ENCODE peak calls at places on chromosomes 1 and 21, in four cellular contexts. One of them, this sample, is unnamed.

GRCh38 chr1:161166669-161167548 is 683 bp downstream of the PPOX start:
- DNase-seq in uterus: no peak
- DNase-seq in body of pancreas: peak
- DNase-seq in tibial nerve: no peak
- DNase-seq in this sample: peak

GRCh38 chr1:29698033-29698432 is 461.7 kb downstream of the PTPRU start:
- DNase-seq in uterus: no peak
- DNase-seq in body of pancreas: no peak
- DNase-seq in tibial nerve: no peak
- DNase-seq in this sample: no peak

GRCh38 chr1:41153750-41154274 is 88.3 kb downstream of the SCMH1 start:
- DNase-seq in uterus: no peak
- DNase-seq in body of pancreas: no peak
- DNase-seq in tibial nerve: no peak
- DNase-seq in this sample: no peak

GRCh38 chr1:60227581-60228252 is 154.1 kb upstream of the C1orf87 start:
- DNase-seq in uterus: no peak
- DNase-seq in body of pancreas: no peak
- DNase-seq in tibial nerve: no peak
- DNase-seq in this sample: no peak

GRCh38 chr1:113860891-113861290 is 10.6 kb downstream of the PTPN22 start:
- DNase-seq in uterus: no peak
- DNase-seq in body of pancreas: no peak
- DNase-seq in tibial nerve: no peak
- DNase-seq in this sample: no peak

GRCh38 chr1:28144203-28145135 is 32.0 kb downstream of the PTAFR start:
- DNase-seq in uterus: no peak
- DNase-seq in body of pancreas: no peak
- DNase-seq in tibial nerve: no peak
- DNase-seq in this sample: no peak

GRCh38 chr1:168875819-168876218 is 146.8 kb upstream of the DPT start:
- DNase-seq in uterus: no peak
- DNase-seq in body of pancreas: no peak
- DNase-seq in tibial nerve: no peak
- DNase-seq in this sample: no peak

GRCh38 chr1:3898994-3899775 is 887 bp downstream of the C1orf174 start:
- DNase-seq in uterus: no peak
- DNase-seq in body of pancreas: no peak
- DNase-seq in tibial nerve: no peak
- DNase-seq in this sample: peak

GRCh38 chr1:226737819-226738420 is 1.2 kb downstream of the ITPKB start:
- DNase-seq in uterus: peak
- DNase-seq in body of pancreas: peak
- DNase-seq in tibial nerve: peak
- DNase-seq in this sample: peak

GRCh38 chr1:212967767-212968166 is 17.4 kb downstream of the VASH2 start:
- DNase-seq in uterus: no peak
- DNase-seq in body of pancreas: no peak
- DNase-seq in tibial nerve: no peak
- DNase-seq in this sample: peak

GRCh38 chr1:5619469-5619868 is 372.8 kb downstream of the NPHP4 start:
- DNase-seq in uterus: no peak
- DNase-seq in body of pancreas: no peak
- DNase-seq in tibial nerve: no peak
- DNase-seq in this sample: no peak

GRCh38 chr1:89516055-89516454 is 8.6 kb upstream of the LRRC8B start:
- DNase-seq in uterus: no peak
- DNase-seq in body of pancreas: no peak
- DNase-seq in tibial nerve: no peak
- DNase-seq in this sample: peak

GRCh38 chr1:168373869-168374268 is 93.2 kb downstream of the TBX19 start:
- DNase-seq in uterus: peak
- DNase-seq in body of pancreas: no peak
- DNase-seq in tibial nerve: no peak
- DNase-seq in this sample: no peak

GRCh38 chr1:37989381-37989930 is 366 bp downstream of the SF3A3 start:
- DNase-seq in uterus: no peak
- DNase-seq in body of pancreas: no peak
- DNase-seq in tibial nerve: no peak
- DNase-seq in this sample: peak

GRCh38 chr1:18926315-18927081 is 24.1 kb upstream of the ALDH4A1 start:
- DNase-seq in uterus: peak
- DNase-seq in body of pancreas: no peak
- DNase-seq in tibial nerve: no peak
- DNase-seq in this sample: peak

GRCh38 chr1:178581351-178581951 is 68.5 kb downstream of the TEX35 start:
- DNase-seq in uterus: no peak
- DNase-seq in body of pancreas: no peak
- DNase-seq in tibial nerve: no peak
- DNase-seq in this sample: no peak

GRCh38 chr1:203038891-203039608 is 12.8 kb downstream of the PPFIA4 start:
- DNase-seq in uterus: peak
- DNase-seq in body of pancreas: peak
- DNase-seq in tibial nerve: peak
- DNase-seq in this sample: peak

GRCh38 chr1:231792634-231793033 is 166.0 kb downstream of the DISC1 start:
- DNase-seq in uterus: no peak
- DNase-seq in body of pancreas: no peak
- DNase-seq in tibial nerve: no peak
- DNase-seq in this sample: no peak

GRCh38 chr21:41612674-41613250 is 104.8 kb upstream of the TMPRSS2 start:
- DNase-seq in uterus: peak
- DNase-seq in body of pancreas: peak
- DNase-seq in tibial nerve: peak
- DNase-seq in this sample: peak

GRCh38 chr1:203839081-203839480 is 22.3 kb upstream of the SNRPE start:
- DNase-seq in uterus: no peak
- DNase-seq in body of pancreas: no peak
- DNase-seq in tibial nerve: no peak
- DNase-seq in this sample: no peak

GRCh38 chr1:198056255-198056654 is 100.5 kb upstream of the NEK7 start:
- DNase-seq in uterus: no peak
- DNase-seq in body of pancreas: no peak
- DNase-seq in tibial nerve: no peak
- DNase-seq in this sample: peak

GRCh38 chr1:235504122-235504493 is at the start of gene B3GALNT2:
- DNase-seq in uterus: no peak
- DNase-seq in body of pancreas: no peak
- DNase-seq in tibial nerve: no peak
- DNase-seq in this sample: no peak

GRCh38 chr1:232450626-232451025 is 179.3 kb downstream of the SIPA1L2 start:
- DNase-seq in uterus: no peak
- DNase-seq in body of pancreas: no peak
- DNase-seq in tibial nerve: no peak
- DNase-seq in this sample: no peak

GRCh38 chr21:26140185-26140584 is 30.4 kb downstream of the APP start:
- DNase-seq in uterus: peak
- DNase-seq in body of pancreas: no peak
- DNase-seq in tibial nerve: no peak
- DNase-seq in this sample: peak

GRCh38 chr1:100034465-100034864 is 64.7 kb downstream of the SLC35A3 start:
- DNase-seq in uterus: no peak
- DNase-seq in body of pancreas: no peak
- DNase-seq in tibial nerve: no peak
- DNase-seq in this sample: peak

GRCh38 chr1:23291706-23292105 is 52.4 kb downstream of the HNRNPR start:
- DNase-seq in uterus: no peak
- DNase-seq in body of pancreas: no peak
- DNase-seq in tibial nerve: no peak
- DNase-seq in this sample: no peak

GRCh38 chr1:206560021-206560716 is 52.1 kb downstream of the EIF2D start:
- DNase-seq in uterus: no peak
- DNase-seq in body of pancreas: no peak
- DNase-seq in tibial nerve: no peak
- DNase-seq in this sample: no peak

GRCh38 chr1:39297534-39297933 is 93.0 kb downstream of the MACF1 start:
- DNase-seq in uterus: no peak
- DNase-seq in body of pancreas: no peak
- DNase-seq in tibial nerve: no peak
- DNase-seq in this sample: no peak

GRCh38 chr1:83998599-83999315 is at the start of gene TTLL7:
- DNase-seq in uterus: peak
- DNase-seq in body of pancreas: peak
- DNase-seq in tibial nerve: no peak
- DNase-seq in this sample: peak
- TF ChIP-seq POLR2A in uterus: no peak
- TF ChIP-seq POLR2A in body of pancreas: peak
- TF ChIP-seq POLR2A in tibial nerve: no peak
- TF ChIP-seq POLR2A in this sample: no peak

GRCh38 chr1:93964096-93964776 is 55.0 kb upstream of the GCLM start:
- DNase-seq in uterus: no peak
- DNase-seq in body of pancreas: no peak
- DNase-seq in tibial nerve: no peak
- DNase-seq in this sample: no peak
- TF ChIP-seq POLR2A in uterus: no peak
- TF ChIP-seq POLR2A in body of pancreas: no peak
- TF ChIP-seq POLR2A in tibial nerve: no peak
- TF ChIP-seq POLR2A in this sample: no peak

DNA sequence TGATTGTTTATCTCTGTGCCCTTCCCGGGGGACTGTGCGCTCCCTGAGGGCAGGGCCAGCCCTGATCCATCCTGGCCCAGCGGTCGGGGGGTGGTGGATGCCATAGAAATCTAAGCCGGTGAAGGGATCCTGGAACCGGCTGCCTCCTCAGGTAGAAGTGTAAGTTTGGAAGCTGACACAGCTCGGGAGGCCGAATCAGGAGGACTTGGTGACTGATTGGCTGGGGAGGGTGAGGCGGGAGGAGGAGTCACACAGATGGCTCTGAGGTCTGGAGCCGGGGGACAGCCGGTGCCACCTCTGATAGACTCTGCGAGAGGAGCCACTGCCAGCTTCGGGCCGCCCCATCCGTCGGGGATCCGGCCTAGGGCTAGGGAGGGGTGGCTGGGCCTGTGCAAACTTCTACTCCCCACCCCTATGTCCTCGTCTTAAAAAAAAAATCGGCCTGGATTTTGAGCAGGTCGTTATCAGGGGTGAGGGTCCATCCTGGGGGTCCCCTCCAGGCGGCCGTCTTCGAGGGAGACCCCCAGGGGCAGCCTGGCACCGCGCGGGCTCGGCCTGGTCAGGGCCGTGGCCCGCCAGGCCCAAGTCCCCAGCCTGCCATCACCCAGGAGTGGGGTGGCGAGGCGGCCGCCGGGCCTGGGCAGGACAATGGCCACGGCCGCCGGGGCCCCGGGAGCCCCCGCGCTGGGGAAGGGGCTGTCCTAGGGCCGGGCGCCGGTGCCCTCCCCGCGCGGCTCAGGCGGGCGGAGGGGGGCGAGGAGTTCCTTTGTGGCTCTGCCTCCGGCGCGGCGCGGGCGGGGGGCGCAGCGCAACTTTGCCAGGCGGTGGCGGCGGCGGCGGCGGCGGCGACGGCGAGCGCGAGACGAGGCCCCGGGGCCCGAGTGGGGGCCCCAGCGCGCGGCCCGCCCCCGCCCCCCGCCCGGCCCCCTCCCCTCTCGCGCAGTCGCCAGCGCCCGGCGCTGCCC is 663 bp upstream of the ZNF362 start:
- DNase-seq in uterus: peak
- DNase-seq in body of pancreas: peak
- DNase-seq in tibial nerve: peak
- DNase-seq in this sample: peak
- TF ChIP-seq POLR2A in uterus: peak
- TF ChIP-seq POLR2A in body of pancreas: peak
- TF ChIP-seq POLR2A in tibial nerve: peak
- TF ChIP-seq POLR2A in this sample: peak

DNA sequence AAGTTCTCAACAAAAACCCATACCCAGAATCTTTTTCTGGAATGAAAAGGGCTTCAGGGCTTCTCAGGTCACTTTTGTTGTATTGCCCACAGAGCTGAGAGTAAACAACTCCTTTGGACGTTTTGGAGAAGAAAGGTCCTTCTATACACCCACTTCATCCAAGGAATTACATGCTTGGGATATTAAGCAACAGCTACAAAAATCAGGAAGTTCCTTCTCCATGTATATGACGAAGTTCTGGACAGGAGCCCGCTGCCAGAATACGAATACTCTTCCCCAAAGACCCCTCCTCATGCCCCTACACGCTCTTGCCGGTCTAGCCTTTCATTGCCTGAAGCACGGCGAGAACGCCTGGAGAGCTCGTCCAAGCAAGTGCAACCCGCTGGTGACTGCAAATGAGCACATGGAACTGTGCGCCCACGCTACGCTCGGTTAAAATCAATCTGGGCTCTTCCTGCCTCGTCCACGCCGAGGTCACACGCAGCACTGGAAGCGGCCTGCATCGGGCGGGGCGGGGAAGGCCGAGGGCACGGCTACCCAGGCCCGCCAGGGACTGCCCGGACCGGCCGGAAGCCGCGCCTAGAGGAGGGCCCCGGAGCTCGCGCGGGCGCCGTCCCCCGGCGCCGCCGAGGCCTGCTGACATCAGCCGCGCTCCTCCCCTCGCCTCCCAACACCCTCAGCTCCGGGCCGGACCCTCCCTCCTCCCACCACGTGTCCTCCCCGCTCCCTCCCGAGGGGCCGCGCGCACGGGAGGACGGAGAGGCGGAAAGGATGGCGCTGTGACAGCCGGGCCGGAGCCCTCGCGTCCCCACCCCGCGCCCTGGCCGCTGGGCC is at the start of gene POGK:
- DNase-seq in uterus: peak
- DNase-seq in body of pancreas: peak
- DNase-seq in tibial nerve: peak
- DNase-seq in this sample: peak
- TF ChIP-seq POLR2A in uterus: peak
- TF ChIP-seq POLR2A in body of pancreas: peak
- TF ChIP-seq POLR2A in tibial nerve: peak
- TF ChIP-seq POLR2A in this sample: peak

DNA sequence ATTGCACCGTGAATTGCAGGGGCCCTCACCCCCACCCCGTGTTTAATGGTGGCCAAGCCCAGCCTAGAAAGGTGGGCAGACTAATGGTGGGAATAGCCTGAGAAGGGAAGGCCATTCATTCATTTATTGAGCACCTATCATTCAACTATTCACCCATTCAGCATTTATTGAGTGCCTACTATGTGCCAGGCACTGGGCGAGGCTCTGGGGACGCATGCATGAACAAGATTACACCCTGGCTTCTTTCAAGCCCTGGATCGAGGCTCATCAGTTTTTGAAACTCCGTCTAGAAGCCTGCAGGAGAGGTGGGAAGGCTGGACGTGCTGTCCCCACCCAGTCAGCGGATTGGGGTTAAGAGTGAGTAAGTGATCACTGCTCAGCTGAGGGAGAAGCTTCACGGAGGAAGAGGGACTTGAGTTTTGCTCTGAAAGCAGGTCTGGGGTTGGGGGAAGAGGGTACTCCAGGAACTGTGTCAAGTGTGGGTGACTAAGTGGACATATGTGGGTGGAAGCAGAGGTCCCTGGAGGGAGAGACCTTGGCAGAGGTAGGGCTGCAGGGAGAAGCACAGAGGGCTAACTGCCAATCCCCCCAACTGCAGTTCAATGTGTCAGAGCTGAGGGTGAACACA is 35.6 kb downstream of the MEF2D start:
- DNase-seq in uterus: no peak
- DNase-seq in body of pancreas: no peak
- DNase-seq in tibial nerve: no peak
- DNase-seq in this sample: no peak
- TF ChIP-seq POLR2A in uterus: no peak
- TF ChIP-seq POLR2A in body of pancreas: no peak
- TF ChIP-seq POLR2A in tibial nerve: no peak
- TF ChIP-seq POLR2A in this sample: no peak

GRCh38 chr1:201399352-201400126 is 415 bp upstream of the LAD1 start:
- DNase-seq in uterus: no peak
- DNase-seq in body of pancreas: peak
- DNase-seq in tibial nerve: no peak
- DNase-seq in this sample: no peak
- TF ChIP-seq POLR2A in uterus: no peak
- TF ChIP-seq POLR2A in body of pancreas: peak
- TF ChIP-seq POLR2A in tibial nerve: no peak
- TF ChIP-seq POLR2A in this sample: no peak

GRCh38 chr1:16440480-16441311 is at the start of gene NECAP2:
- DNase-seq in uterus: peak
- DNase-seq in body of pancreas: peak
- DNase-seq in tibial nerve: peak
- DNase-seq in this sample: peak
- TF ChIP-seq POLR2A in uterus: no peak
- TF ChIP-seq POLR2A in body of pancreas: peak
- TF ChIP-seq POLR2A in tibial nerve: peak
- TF ChIP-seq POLR2A in this sample: peak

This sample was measured in erythroblast.